ENCODE peak calls at places on chromosomes 5 and 9, in five cellular contexts. Z, C, D, I and Q are unnamed samples.

GRCh38 chr9:122991370-122991830 is 42.1 kb upstream of the GPR21 start:
- DNase-seq in Z (peak), D (peak), I (no peak), C (peak), Q (peak)

GRCh38 chr9:127092041-127092608 is 30.3 kb downstream of the ANGPTL2 start:
- DNase-seq in I (no peak), Z (no peak), D (no peak), C (no peak), Q (no peak)

GRCh38 chr5:93677344-93678021 is 63.9 kb downstream of the POU5F2 start:
- DNase-seq in C (peak), I (peak), Z (peak), D (no peak), Q (peak)

GRCh38 chr5:58998539-58998938 is 415.7 kb downstream of the RAB3C start:
- DNase-seq in I (no peak), C (no peak), D (no peak), Z (no peak), Q (no peak)

GRCh38 chr9:89436963-89437625 is 60.8 kb downstream of the SEMA4D start:
- DNase-seq in I (no peak), C (no peak), Z (no peak), D (peak), Q (no peak)

GRCh38 chr5:73482383-73483193 is 15.7 kb upstream of the BTF3 start:
- DNase-seq in D (no peak), I (no peak), C (peak), Z (no peak), Q (peak)

GRCh38 chr5:96288166-96288844 is 144.7 kb downstream of the PCSK1 start:
- DNase-seq in I (no peak), Z (no peak), D (no peak), C (no peak), Q (no peak)

GRCh38 chr5:41656597-41656996 is 146.2 kb upstream of the PLCXD3 start:
- DNase-seq in Z (no peak), D (no peak), C (no peak), I (no peak), Q (no peak)

GRCh38 chr9:127077658-127077975 is 44.8 kb downstream of the ANGPTL2 start:
- DNase-seq in D (no peak), Z (no peak), I (no peak), C (no peak), Q (no peak)

GRCh38 chr5:6387970-6388369 is 9.6 kb upstream of the MED10 start:
- DNase-seq in C (no peak), D (no peak), I (no peak), Z (no peak), Q (no peak)

GRCh38 chr9:3337515-3337914 is 188.3 kb downstream of the RFX3 start:
- DNase-seq in Z (peak), D (no peak), I (no peak), C (peak), Q (peak)

GRCh38 chr9:124894741-124895170 is 32.8 kb downstream of the ARPC5L start:
- DNase-seq in Z (peak), D (peak), I (no peak), C (peak), Q (peak)

GRCh38 chr9:109139851-109140250 is 20.1 kb upstream of the TMEM245 start:
- DNase-seq in C (no peak), D (no peak), I (no peak), Z (no peak), Q (no peak)

GRCh38 chr5:33850100-33850594 is 41.6 kb downstream of the ADAMTS12 start:
- DNase-seq in Z (no peak), C (peak), D (peak), I (no peak), Q (peak)

GRCh38 chr5:115657883-115658233 is 32.0 kb upstream of the TMED7 start:
- DNase-seq in I (no peak), D (no peak), Z (no peak), C (peak), Q (peak)

GRCh38 chr5:1029270-1029944 is 20.8 kb downstream of the NKD2 start:
- DNase-seq in D (no peak), I (no peak), Z (no peak), C (no peak), Q (no peak)

GRCh38 chr5:62152394-62153123 is 153.4 kb upstream of the KIF2A start:
- DNase-seq in C (no peak), D (no peak), Z (no peak), I (no peak), Q (peak)

GRCh38 chr9:4792054-4792571 is 631 bp upstream of the RCL1 start:
- DNase-seq in C (no peak), Z (no peak), I (no peak), D (no peak), Q (peak)

GRCh38 chr5:131384616-131385214 is 120.9 kb downstream of the CDC42SE2 start:
- DNase-seq in I (no peak), D (no peak), Z (no peak), C (no peak), Q (peak)

GRCh38 chr5:131384181-131384580 is 120.3 kb downstream of the CDC42SE2 start:
- DNase-seq in I (no peak), D (no peak), Z (no peak), C (no peak), Q (no peak)

GRCh38 chr5:131381792-131382191 is 117.9 kb downstream of the CDC42SE2 start:
- DNase-seq in D (no peak), Z (no peak), I (no peak), C (no peak), Q (no peak)

GRCh38 chr5:131381011-131381410 is 117.2 kb downstream of the CDC42SE2 start:
- DNase-seq in I (no peak), Z (no peak), C (peak), D (no peak), Q (no peak)

DNA sequence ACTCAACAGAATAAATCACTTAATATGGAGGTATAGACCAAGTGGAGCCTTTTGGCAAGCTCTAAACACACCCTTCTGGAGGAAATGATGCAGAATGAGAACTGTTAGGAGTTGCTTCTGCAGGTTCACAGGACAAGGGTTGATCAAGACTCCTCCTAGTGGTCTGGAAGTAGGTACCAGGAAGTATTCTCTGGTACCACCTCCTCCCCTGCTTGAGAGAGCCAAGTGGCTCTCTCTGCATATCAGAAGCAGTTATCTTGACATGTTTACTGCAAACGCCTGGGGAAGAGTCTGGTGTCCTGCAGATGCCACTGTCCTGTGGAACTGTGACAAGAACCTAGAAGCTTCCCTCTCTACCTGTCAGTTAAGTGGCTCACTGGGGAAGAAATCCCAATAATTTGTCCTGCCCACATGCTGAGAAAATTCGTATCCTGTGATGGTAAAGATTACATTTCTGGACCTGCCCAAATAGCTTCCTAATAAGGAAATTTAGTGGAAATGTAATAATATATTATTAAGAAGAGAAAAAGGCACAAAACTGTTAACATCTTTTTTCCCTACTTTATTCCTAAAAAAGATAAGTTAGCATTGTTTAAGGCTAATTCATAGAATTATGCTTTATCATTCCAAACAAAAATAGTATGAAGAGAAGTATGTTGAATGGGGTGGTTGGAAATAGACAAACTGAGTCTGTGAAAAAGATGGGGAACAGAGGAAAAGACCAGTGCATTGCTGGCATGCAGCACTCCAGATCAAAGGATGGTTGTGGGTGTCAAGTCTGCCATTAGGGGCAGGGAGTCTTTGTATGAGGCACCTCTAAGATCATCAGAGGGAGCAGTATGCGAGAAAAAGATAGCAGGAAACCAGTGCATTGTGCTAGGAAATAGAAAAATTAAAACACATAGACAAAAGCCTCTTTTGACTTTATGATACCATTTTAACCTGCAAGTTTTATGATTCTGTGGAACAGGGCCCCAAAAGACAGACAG is 118.8 kb downstream of the CDC42SE2 start:
- DNase-seq in C (peak), Z (peak), I (no peak), D (peak), Q (peak)
- TF ChIP-seq CTCF in C (peak), Z (peak), I (peak), D (peak), Q (peak)

GRCh38 chr9:99828054-99828416 is 6.3 kb downstream of the NR4A3 start:
- DNase-seq in C (no peak), D (no peak), Z (no peak), I (no peak), Q (no peak)

GRCh38 chr9:99825158-99826046 is 3.7 kb downstream of the NR4A3 start:
- DNase-seq in C (no peak), D (peak), I (peak), Z (no peak), Q (no peak)

GRCh38 chr9:99827244-99827643 is 5.6 kb downstream of the NR4A3 start:
- DNase-seq in C (no peak), I (no peak), D (no peak), Z (no peak), Q (no peak)

GRCh38 chr9:99826579-99826978 is 4.9 kb downstream of the NR4A3 start:
- DNase-seq in I (no peak), Z (no peak), C (no peak), D (no peak), Q (no peak)

GRCh38 chr9:99828417-99829176 is 6.9 kb downstream of the NR4A3 start:
- DNase-seq in D (no peak), I (peak), Z (no peak), C (no peak), Q (peak)
- H3K4me3 ChIP-seq in D (no peak), I (no peak), Z (no peak), C (no peak), Q (no peak)

GRCh38 chr5:75664933-75665332 is 52.3 kb downstream of the POC5 start:
- DNase-seq in I (no peak), C (no peak), D (no peak), Z (no peak), Q (no peak)

GRCh38 chr5:75666801-75667200 is 50.4 kb downstream of the POC5 start:
- DNase-seq in D (no peak), Z (peak), I (no peak), C (no peak), Q (no peak)

GRCh38 chr5:75668348-75668895 is 48.8 kb downstream of the POC5 start:
- DNase-seq in D (peak), I (no peak), C (no peak), Z (no peak), Q (no peak)

GRCh38 chr5:75668988-75669760 is 48.1 kb downstream of the POC5 start:
- DNase-seq in I (no peak), Z (peak), D (peak), C (peak), Q (no peak)

GRCh38 chr5:75667586-75667985 is 49.7 kb downstream of the POC5 start:
- DNase-seq in C (no peak), I (no peak), D (peak), Z (no peak), Q (no peak)
- TF ChIP-seq CTCF in C (no peak), I (no peak), D (no peak), Z (peak), Q (peak)

GRCh38 chr9:133702798-133703570 is 35.2 kb downstream of the SARDH start:
- DNase-seq in I (peak), Z (peak), D (no peak), C (no peak), Q (no peak)
- H3K4me3 ChIP-seq in I (no peak), Z (no peak), D (peak), C (no peak), Q (no peak)

GRCh38 chr9:7841831-7842230 is 42.3 kb upstream of the DMAC1 start:
- DNase-seq in C (no peak), D (no peak), I (no peak), Z (no peak), Q (no peak)

GRCh38 chr9:7848498-7848897 is 48.9 kb upstream of the DMAC1 start:
- DNase-seq in I (no peak), C (no peak), Z (no peak), D (no peak), Q (no peak)

DNA sequence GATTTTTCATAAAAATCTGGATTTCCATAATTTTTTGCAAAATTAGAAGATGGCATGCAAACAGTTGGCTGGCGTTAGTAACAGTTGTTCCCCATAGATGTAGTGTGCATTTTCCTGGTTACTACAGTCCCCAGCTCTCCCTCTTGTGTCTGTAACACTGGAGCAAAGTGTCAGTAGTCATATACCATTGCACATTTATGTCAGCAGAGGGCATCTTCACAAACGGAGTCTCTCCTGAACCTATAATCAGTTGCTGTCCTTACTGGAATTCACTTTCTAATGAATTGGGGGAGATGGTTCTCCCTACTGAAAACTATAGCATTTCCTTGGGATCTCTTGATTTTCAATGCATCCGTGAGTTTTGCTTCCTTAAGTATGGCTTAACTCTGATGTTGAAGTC is 44.7 kb upstream of the DMAC1 start:
- DNase-seq in I (no peak), C (peak), D (peak), Z (peak), Q (peak)
- TF ChIP-seq CTCF in I (no peak), C (peak), D (peak), Z (peak), Q (peak)

GRCh38 chr5:95284512-95285405 is at the start of gene MCTP1:
- DNase-seq in D (peak), I (no peak), Z (peak), C (no peak), Q (no peak)
- H3K4me3 ChIP-seq in D (peak), I (peak), Z (peak), C (peak), Q (peak)

GRCh38 chr9:135615666-135616620 is 23.4 kb downstream of the GLT6D1 start:
- DNase-seq in I (no peak), C (no peak), D (no peak), Z (no peak), Q (no peak)
- TF ChIP-seq CTCF in I (no peak), C (no peak), D (peak), Z (peak), Q (no peak)

DNA sequence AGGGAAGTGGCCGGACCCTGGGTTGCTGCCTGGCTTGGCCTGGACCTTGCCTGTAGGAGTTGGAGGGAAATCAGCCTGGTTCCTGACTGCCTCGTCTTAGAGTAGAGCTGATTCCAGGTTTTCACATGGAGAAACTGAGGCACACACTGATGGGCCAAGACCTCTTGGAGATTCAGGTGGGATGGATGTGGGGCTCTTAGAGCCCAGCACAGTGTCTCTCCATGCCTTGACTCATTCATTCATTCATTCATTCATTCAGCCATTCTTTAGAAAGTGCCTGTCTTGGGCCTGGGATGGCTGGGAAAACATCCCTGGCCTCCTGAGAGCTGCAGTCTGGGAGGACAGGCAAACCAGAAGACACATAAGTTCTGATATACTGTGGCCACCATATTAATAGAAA is 2.2 kb downstream of the LRRC8A start:
- DNase-seq in I (no peak), C (no peak), D (no peak), Z (no peak), Q (no peak)
- H3K4me3 ChIP-seq in I (peak), C (no peak), D (no peak), Z (no peak), Q (no peak)

DNA sequence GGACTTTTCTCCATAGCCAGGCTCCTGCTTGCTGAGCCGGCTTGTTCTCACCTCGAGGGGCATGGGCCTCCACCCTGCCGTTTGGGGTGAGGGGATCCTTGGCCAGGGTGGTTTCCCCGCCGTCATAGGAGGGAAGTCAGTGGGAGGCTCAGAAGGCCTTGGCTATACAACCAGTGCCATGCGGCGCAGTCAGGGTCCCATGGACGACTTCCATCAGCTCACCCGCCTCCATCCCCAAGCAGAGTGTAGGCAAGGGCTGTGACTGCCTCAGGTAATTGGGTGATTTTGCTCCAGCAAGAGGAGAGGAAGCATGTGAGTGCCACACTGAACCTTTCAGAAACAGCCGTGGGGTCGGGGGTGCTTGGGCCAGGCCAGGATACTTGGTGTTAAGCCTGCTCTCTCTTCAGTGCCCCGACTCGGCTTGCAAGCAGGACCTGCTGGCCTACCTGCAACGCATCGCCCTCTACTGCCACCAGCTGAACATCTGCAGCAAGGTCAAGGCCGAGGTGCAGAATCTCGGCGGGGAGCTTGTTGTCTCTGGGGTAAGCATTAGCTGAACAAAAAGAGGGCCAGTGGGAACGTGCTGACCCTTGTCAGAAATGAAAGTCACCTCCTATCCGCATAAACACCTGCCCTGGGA is 57.2 kb upstream of the LRRTM2 start:
- DNase-seq in Z (no peak), D (peak), I (peak), C (no peak), Q (no peak)
- TF ChIP-seq CTCF in Z (peak), D (peak), I (no peak), C (no peak), Q (no peak)

DNA sequence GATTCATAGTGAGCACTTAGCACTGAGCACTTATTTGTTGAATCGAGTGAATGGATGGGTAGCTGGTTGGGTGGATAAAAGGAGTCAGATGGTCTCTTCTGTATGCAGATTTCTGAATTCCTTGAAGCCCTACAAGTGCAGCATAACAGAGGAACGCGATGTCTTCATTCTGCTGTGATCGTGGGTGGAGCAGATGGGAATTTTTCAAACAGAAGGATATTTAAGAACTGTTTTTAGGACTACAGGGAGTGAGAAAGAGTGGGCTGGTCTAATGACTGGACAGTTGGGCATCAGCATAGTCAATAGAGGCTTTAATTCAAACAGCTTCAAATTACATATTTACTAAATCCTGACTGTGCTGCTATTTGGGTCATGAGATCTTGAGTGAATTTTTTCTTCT is 253.2 kb downstream of the CEMIP2 start:
- DNase-seq in C (no peak), D (no peak), Z (no peak), I (no peak), Q (no peak)
- H3K4me3 ChIP-seq in C (no peak), D (no peak), Z (no peak), I (no peak), Q (no peak)